ENCODE peak calls at places on chromosomes 11 and 22, in ten cellular contexts. One of them, this sample, is unnamed.

GRCh38 chr11:10932976-10933375 is 75.1 kb upstream of the ZBED5 start:
- DNase-seq in endothelial cell of umbilical vein: no peak
- DNase-seq in A549: no peak
- DNase-seq in Peyer's patch: no peak
- DNase-seq in gastrocnemius medialis: no peak
- DNase-seq in stomach: no peak
- DNase-seq in upper lobe of left lung: no peak
- DNase-seq in HepG2: no peak
- DNase-seq in tibial nerve: no peak
- DNase-seq in right lobe of liver: no peak
- DNase-seq in this sample: no peak

GRCh38 chr11:117931971-117932370 is 2.8 kb upstream of the TMPRSS13 start:
- DNase-seq in endothelial cell of umbilical vein: no peak
- DNase-seq in right lobe of liver: no peak
- DNase-seq in HepG2: no peak
- DNase-seq in A549: no peak
- DNase-seq in upper lobe of left lung: no peak
- DNase-seq in Peyer's patch: peak; percentile 46
- DNase-seq in gastrocnemius medialis: no peak
- DNase-seq in tibial nerve: no peak
- DNase-seq in stomach: no peak
- DNase-seq in this sample: no peak

GRCh38 chr11:1750481-1750839 is at the start of gene IFITM10:
- DNase-seq in stomach: peak; percentile 52
- DNase-seq in tibial nerve: no peak
- DNase-seq in A549: no peak
- DNase-seq in right lobe of liver: peak; percentile 68
- DNase-seq in Peyer's patch: peak; percentile 66
- DNase-seq in HepG2: no peak
- DNase-seq in gastrocnemius medialis: no peak
- DNase-seq in endothelial cell of umbilical vein: no peak
- DNase-seq in upper lobe of left lung: no peak
- DNase-seq in this sample: peak; percentile 77

GRCh38 chr22:49739138-49739537 is 88.5 kb downstream of the BRD1 start:
- DNase-seq in endothelial cell of umbilical vein: no peak
- DNase-seq in tibial nerve: no peak
- DNase-seq in stomach: no peak
- DNase-seq in upper lobe of left lung: no peak
- DNase-seq in right lobe of liver: no peak
- DNase-seq in gastrocnemius medialis: no peak
- DNase-seq in Peyer's patch: no peak
- DNase-seq in HepG2: no peak
- DNase-seq in A549: no peak
- DNase-seq in this sample: no peak

GRCh38 chr11:45332486-45332934 is 46.4 kb upstream of the SYT13 start:
- DNase-seq in Peyer's patch: peak; percentile 64
- DNase-seq in gastrocnemius medialis: no peak
- DNase-seq in endothelial cell of umbilical vein: no peak
- DNase-seq in A549: peak; percentile 29
- DNase-seq in stomach: peak; percentile 45
- DNase-seq in right lobe of liver: no peak
- DNase-seq in HepG2: peak; percentile 24
- DNase-seq in tibial nerve: peak; percentile 27
- DNase-seq in upper lobe of left lung: no peak
- DNase-seq in this sample: peak; percentile 58

GRCh38 chr11:72328366-72329224 is 84.6 kb upstream of the PHOX2A start:
- DNase-seq in gastrocnemius medialis: no peak
- DNase-seq in stomach: no peak
- DNase-seq in tibial nerve: no peak
- DNase-seq in upper lobe of left lung: no peak
- DNase-seq in endothelial cell of umbilical vein: peak; percentile 64
- DNase-seq in HepG2: no peak
- DNase-seq in right lobe of liver: no peak
- DNase-seq in Peyer's patch: no peak
- DNase-seq in A549: peak; percentile 5
- DNase-seq in this sample: no peak

GRCh38 chr11:12411806-12412727 is 34.7 kb downstream of the PARVA start:
- DNase-seq in right lobe of liver: no peak
- DNase-seq in A549: peak; percentile 74
- DNase-seq in gastrocnemius medialis: peak; percentile 34
- DNase-seq in tibial nerve: peak; percentile 71
- DNase-seq in endothelial cell of umbilical vein: peak; percentile 82
- DNase-seq in Peyer's patch: peak; percentile 69
- DNase-seq in upper lobe of left lung: no peak
- DNase-seq in stomach: peak; percentile 57
- DNase-seq in HepG2: peak; percentile 31
- DNase-seq in this sample: peak; percentile 76

GRCh38 chr11:67468835-67469811 is at the start of gene TMEM134:
- DNase-seq in HepG2: peak; percentile 81
- DNase-seq in stomach: peak; percentile 94
- DNase-seq in endothelial cell of umbilical vein: peak; percentile 88
- DNase-seq in upper lobe of left lung: peak; percentile 99
- DNase-seq in right lobe of liver: peak; percentile 96
- DNase-seq in gastrocnemius medialis: peak; percentile 89
- DNase-seq in A549: peak; percentile 94
- DNase-seq in tibial nerve: peak; percentile 79
- DNase-seq in Peyer's patch: peak; percentile 96
- DNase-seq in this sample: peak; percentile 93

GRCh38 chr11:32831241-32831640 is 1.5 kb downstream of the PRRG4 start:
- DNase-seq in right lobe of liver: no peak
- DNase-seq in endothelial cell of umbilical vein: no peak
- DNase-seq in A549: no peak
- DNase-seq in upper lobe of left lung: no peak
- DNase-seq in HepG2: no peak
- DNase-seq in tibial nerve: no peak
- DNase-seq in gastrocnemius medialis: no peak
- DNase-seq in Peyer's patch: no peak
- DNase-seq in stomach: no peak
- DNase-seq in this sample: no peak

GRCh38 chr22:32410459-32410858 is 1.6 kb downstream of the RTCB start:
- DNase-seq in gastrocnemius medialis: no peak
- DNase-seq in HepG2: peak; percentile 27
- DNase-seq in A549: no peak
- DNase-seq in right lobe of liver: no peak
- DNase-seq in tibial nerve: no peak
- DNase-seq in upper lobe of left lung: no peak
- DNase-seq in endothelial cell of umbilical vein: no peak
- DNase-seq in Peyer's patch: no peak
- DNase-seq in stomach: no peak
- DNase-seq in this sample: no peak

GRCh38 chr22:32409977-32410376 is 2.1 kb downstream of the RTCB start:
- DNase-seq in gastrocnemius medialis: no peak
- DNase-seq in A549: no peak
- DNase-seq in tibial nerve: no peak
- DNase-seq in upper lobe of left lung: no peak
- DNase-seq in right lobe of liver: no peak
- DNase-seq in endothelial cell of umbilical vein: no peak
- DNase-seq in HepG2: no peak
- DNase-seq in stomach: no peak
- DNase-seq in Peyer's patch: peak; percentile 71
- DNase-seq in this sample: no peak

GRCh38 chr22:32413715-32414114 is 1.7 kb upstream of the RTCB start:
- DNase-seq in HepG2: peak; percentile 24
- DNase-seq in A549: peak; percentile 18
- DNase-seq in right lobe of liver: no peak
- DNase-seq in stomach: no peak
- DNase-seq in tibial nerve: no peak
- DNase-seq in upper lobe of left lung: no peak
- DNase-seq in gastrocnemius medialis: no peak
- DNase-seq in Peyer's patch: no peak
- DNase-seq in endothelial cell of umbilical vein: peak; percentile 28
- DNase-seq in this sample: peak; percentile 8

GRCh38 chr22:32411388-32411787 is 659 bp downstream of the RTCB start:
- DNase-seq in gastrocnemius medialis: no peak
- DNase-seq in right lobe of liver: no peak
- DNase-seq in endothelial cell of umbilical vein: peak; percentile 50
- DNase-seq in tibial nerve: no peak
- DNase-seq in Peyer's patch: peak; percentile 50
- DNase-seq in upper lobe of left lung: no peak
- DNase-seq in A549: no peak
- DNase-seq in HepG2: peak; percentile 27
- DNase-seq in stomach: no peak
- DNase-seq in this sample: peak; percentile 4

DNA sequence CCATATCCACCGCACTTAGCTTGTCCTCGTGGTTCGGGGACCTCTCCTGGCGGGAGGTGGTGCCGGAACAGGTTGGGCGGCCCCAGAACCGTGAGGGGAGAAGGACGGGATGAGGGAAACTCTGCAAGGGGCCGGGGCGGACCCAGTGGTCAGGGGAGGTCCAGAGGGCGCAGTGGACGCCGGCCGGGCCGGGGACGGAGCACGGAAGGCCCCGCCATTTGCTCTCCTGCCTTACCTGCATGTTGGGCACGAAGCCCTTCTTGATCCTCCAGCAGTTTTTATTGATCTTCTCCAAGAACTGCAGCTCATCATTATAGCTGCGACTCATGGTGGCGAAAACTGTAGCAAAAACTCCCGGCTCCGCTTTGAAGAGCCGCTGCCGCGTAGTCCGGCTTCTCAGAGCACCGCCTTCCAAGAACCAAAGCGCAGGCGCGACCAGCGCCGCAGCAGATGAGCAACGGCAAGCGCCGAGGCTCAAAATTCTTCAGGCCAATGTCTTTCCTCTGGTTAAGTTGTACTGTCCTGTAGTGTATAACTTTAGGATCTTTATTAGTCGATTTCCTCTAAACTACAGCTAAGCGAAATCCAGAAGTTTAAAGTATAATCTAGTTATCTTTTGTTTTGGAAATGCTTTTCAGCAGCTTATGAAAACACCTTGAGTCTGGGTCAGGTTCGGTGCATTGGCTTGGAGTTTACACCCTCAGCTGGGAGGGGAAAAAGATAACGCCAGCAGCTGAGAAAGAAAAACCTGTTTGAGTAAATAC is at the start of gene RTCB:
- DNase-seq in gastrocnemius medialis: peak; percentile 74
- DNase-seq in endothelial cell of umbilical vein: peak; percentile 94
- DNase-seq in right lobe of liver: peak; percentile 91
- DNase-seq in upper lobe of left lung: peak; percentile 91
- DNase-seq in tibial nerve: peak; percentile 85
- DNase-seq in A549: peak; percentile 89
- DNase-seq in Peyer's patch: peak; percentile 96
- DNase-seq in stomach: peak; percentile 89
- DNase-seq in HepG2: peak; percentile 83
- DNase-seq in this sample: peak; percentile 59
- TF ChIP-seq POLR2A in gastrocnemius medialis: peak; percentile 64
- TF ChIP-seq POLR2A in endothelial cell of umbilical vein: peak; percentile 64
- TF ChIP-seq POLR2A in right lobe of liver: peak; percentile 66
- TF ChIP-seq POLR2A in upper lobe of left lung: peak; percentile 39
- TF ChIP-seq POLR2A in tibial nerve: peak; percentile 30
- TF ChIP-seq POLR2A in A549: peak; percentile 30
- TF ChIP-seq POLR2A in Peyer's patch: peak; percentile 78
- TF ChIP-seq POLR2A in stomach: no peak
- TF ChIP-seq POLR2A in HepG2: peak; percentile 87
- TF ChIP-seq POLR2A in this sample: no peak

DNA sequence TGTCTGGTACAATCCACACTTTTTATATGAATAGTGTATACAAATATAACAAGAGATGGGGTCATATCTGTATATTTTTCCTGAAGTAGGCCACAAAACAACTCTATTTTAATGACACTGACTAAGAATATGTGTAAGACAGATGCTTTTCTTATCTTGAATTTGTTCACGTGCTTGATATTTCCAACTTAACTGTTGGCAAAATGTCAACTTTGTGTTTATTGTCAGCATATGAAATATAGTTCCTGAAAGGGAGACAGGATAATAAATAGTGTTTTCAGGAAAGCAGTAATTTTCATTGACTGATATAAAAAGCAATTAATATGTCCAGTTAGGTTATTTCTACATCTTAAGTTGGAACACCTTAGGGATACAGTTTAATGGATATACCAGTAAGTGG is 27.8 kb downstream of the NOX4 start:
- DNase-seq in upper lobe of left lung: no peak
- DNase-seq in HepG2: no peak
- DNase-seq in gastrocnemius medialis: no peak
- DNase-seq in tibial nerve: no peak
- DNase-seq in right lobe of liver: no peak
- DNase-seq in Peyer's patch: no peak
- DNase-seq in stomach: no peak
- DNase-seq in endothelial cell of umbilical vein: peak; percentile 86
- DNase-seq in A549: no peak
- DNase-seq in this sample: no peak
- TF ChIP-seq POLR2A in upper lobe of left lung: no peak
- TF ChIP-seq POLR2A in HepG2: no peak
- TF ChIP-seq POLR2A in gastrocnemius medialis: no peak
- TF ChIP-seq POLR2A in tibial nerve: no peak
- TF ChIP-seq POLR2A in right lobe of liver: no peak
- TF ChIP-seq POLR2A in Peyer's patch: no peak
- TF ChIP-seq POLR2A in stomach: no peak
- TF ChIP-seq POLR2A in endothelial cell of umbilical vein: no peak
- TF ChIP-seq POLR2A in A549: no peak
- TF ChIP-seq POLR2A in this sample: no peak

GRCh38 chr22:20065896-20066616 is 14.0 kb upstream of the DGCR8 start:
- DNase-seq in Peyer's patch: no peak
- DNase-seq in tibial nerve: no peak
- DNase-seq in right lobe of liver: peak; percentile 39
- DNase-seq in A549: no peak
- DNase-seq in HepG2: no peak
- DNase-seq in stomach: no peak
- DNase-seq in endothelial cell of umbilical vein: no peak
- DNase-seq in gastrocnemius medialis: no peak
- DNase-seq in upper lobe of left lung: no peak
- DNase-seq in this sample: no peak
- TF ChIP-seq POLR2A in Peyer's patch: no peak
- TF ChIP-seq POLR2A in tibial nerve: no peak
- TF ChIP-seq POLR2A in right lobe of liver: no peak
- TF ChIP-seq POLR2A in A549: no peak
- TF ChIP-seq POLR2A in HepG2: no peak
- TF ChIP-seq POLR2A in stomach: no peak
- TF ChIP-seq POLR2A in endothelial cell of umbilical vein: no peak
- TF ChIP-seq POLR2A in gastrocnemius medialis: no peak
- TF ChIP-seq POLR2A in upper lobe of left lung: no peak
- TF ChIP-seq POLR2A in this sample: no peak

DNA sequence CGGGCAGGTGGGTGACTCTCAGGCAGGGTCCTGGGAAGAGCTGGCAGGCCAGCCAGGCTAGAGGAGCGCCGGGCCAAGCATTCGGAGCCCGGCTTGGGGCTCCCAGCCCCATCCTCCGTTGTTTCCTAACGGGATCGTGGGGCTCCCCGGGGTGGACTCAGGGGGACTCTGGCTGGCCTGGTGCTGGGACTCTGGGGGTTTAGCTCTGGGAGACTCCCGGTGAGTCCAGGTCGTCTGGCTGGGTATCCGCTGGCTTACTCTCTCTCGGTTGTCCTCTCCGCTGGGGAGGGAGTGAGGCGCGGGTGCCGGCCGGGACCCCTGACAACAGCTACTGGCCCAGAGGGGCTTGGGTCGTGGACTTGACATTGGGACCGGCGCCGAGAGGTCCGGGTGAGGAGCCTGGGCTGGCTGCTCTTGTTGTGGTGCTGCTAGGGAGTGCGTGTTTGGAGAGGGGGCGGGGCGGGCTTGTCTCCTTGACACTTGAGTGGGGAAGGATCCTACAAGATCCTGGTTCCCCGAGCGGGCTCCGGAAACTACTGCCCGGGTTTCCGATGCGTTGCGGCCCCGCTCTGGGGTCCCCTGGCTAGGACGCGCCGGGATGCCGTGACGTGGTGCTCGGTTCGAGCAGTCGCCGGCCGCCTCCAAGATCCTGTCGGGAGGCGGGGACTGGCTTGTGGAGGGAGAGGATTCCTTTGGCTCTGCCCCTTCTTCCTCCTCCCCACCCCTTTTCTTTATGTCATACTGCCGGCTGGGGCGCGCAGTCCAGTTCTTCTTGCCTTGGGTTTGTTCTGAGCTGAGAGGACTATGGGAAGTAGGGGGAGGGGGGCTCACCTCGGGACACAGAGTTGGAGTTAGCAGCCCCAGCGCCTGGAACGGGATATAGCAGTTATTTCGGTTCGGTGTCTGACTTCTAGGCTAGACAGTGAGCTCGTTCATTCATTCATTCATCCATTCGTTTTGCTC is 585 bp downstream of the EMSY start:
- DNase-seq in A549: peak; percentile 85
- DNase-seq in upper lobe of left lung: peak; percentile 89
- DNase-seq in Peyer's patch: peak; percentile 83
- DNase-seq in endothelial cell of umbilical vein: peak; percentile 95
- DNase-seq in tibial nerve: peak; percentile 61
- DNase-seq in right lobe of liver: peak; percentile 80
- DNase-seq in gastrocnemius medialis: peak; percentile 47
- DNase-seq in HepG2: peak; percentile 79
- DNase-seq in stomach: peak; percentile 66
- DNase-seq in this sample: peak; percentile 63
- TF ChIP-seq POLR2A in A549: peak; percentile 31
- TF ChIP-seq POLR2A in upper lobe of left lung: peak; percentile 64
- TF ChIP-seq POLR2A in Peyer's patch: peak; percentile 45
- TF ChIP-seq POLR2A in endothelial cell of umbilical vein: peak; percentile 85
- TF ChIP-seq POLR2A in tibial nerve: peak; percentile 56
- TF ChIP-seq POLR2A in right lobe of liver: peak; percentile 10
- TF ChIP-seq POLR2A in gastrocnemius medialis: peak; percentile 59
- TF ChIP-seq POLR2A in HepG2: no peak
- TF ChIP-seq POLR2A in stomach: no peak
- TF ChIP-seq POLR2A in this sample: peak; percentile 70